ENCODE peak calls at places on chromosomes 7 and 10, in nine cellular contexts. A is naive thymus-derived CD4-positive, alpha-beta T cell; I is NCI-H1436; F is fibroblast of the aortic adventitia; B is left cardiac atrium; O is stimulated activated naive CD8-positive, alpha-beta T cell treated with anti-CD3 and anti-CD28 coated beads, Interleukin-15, Interleukin-2, amounts not matched to agents 100 U/mL and 50 U/mL, for 24 hours; K is brain microvascular endothelial cell; C is uterus; P is GF-D8. Q is an unnamed sample.

GRCh38 chr10:124084693-124085092 is 8.7 kb downstream of the CHST15 start:
- DNase-seq in K (no peak), O (no peak), F (no peak), C (no peak), I (no peak), B (no peak), P (no peak), A (no peak), Q (no peak)

GRCh38 chr10:46527241-46527811 is 29.1 kb downstream of the GPRIN2 start:
- DNase-seq in P (no peak), F (no peak), K (no peak), C (peak), O (peak), I (no peak), B (peak), A (no peak), Q (no peak)

GRCh38 chr7:49775949-49776443 is 2.6 kb downstream of the VWC2 start:
- DNase-seq in C (no peak), O (no peak), A (no peak), P (no peak), B (no peak), K (no peak), F (no peak), I (no peak), Q (no peak)

GRCh38 chr7:73830618-73830871 is 251 bp upstream of the CLDN4 start:
- DNase-seq in P (no peak), B (no peak), I (no peak), O (no peak), C (no peak), A (no peak), F (no peak), K (no peak), Q (no peak)

GRCh38 chr7:43906327-43907010 is at the start of gene URGCP:
- DNase-seq in I (peak), O (peak), K (no peak), B (peak), A (peak), P (no peak), C (peak), F (peak), Q (no peak)

GRCh38 chr10:72379776-72380175 is 25.1 kb upstream of the DNAJB12 start:
- DNase-seq in P (no peak), K (no peak), C (no peak), O (no peak), I (no peak), B (no peak), A (no peak), F (no peak), Q (no peak)

GRCh38 chr10:90775351-90776028 is 82.3 kb downstream of the HTR7 start:
- DNase-seq in K (peak), I (no peak), O (no peak), B (peak), F (peak), C (no peak), A (no peak), P (no peak), Q (no peak)

GRCh38 chr7:43648725-43649406 is 66.0 kb downstream of the STK17A start:
- DNase-seq in K (peak), P (peak), O (peak), A (peak), F (peak), I (no peak), C (no peak), B (no peak), Q (no peak)

GRCh38 chr10:34195364-34196057 is 619.6 kb downstream of the PARD3 start:
- DNase-seq in B (no peak), P (no peak), F (no peak), I (no peak), A (no peak), K (no peak), C (no peak), O (no peak), Q (no peak)

GRCh38 chr7:26436996-26437547 is 145.4 kb downstream of the SNX10 start:
- DNase-seq in F (no peak), C (no peak), K (no peak), A (no peak), O (no peak), P (no peak), I (no peak), B (no peak), Q (peak)

GRCh38 chr10:77926566-77927342 is at the start of gene DLG5:
- DNase-seq in F (peak), P (no peak), O (peak), K (no peak), B (peak), C (peak), I (peak), A (no peak), Q (no peak)

GRCh38 chr7:979886-980571 is 3.0 kb upstream of the CYP2W1 start:
- DNase-seq in I (no peak), P (no peak), K (no peak), F (peak), B (no peak), A (no peak), O (no peak), C (no peak), Q (no peak)

GRCh38 chr10:84138478-84139125 is 707 bp upstream of the GHITM start:
- DNase-seq in B (peak), F (no peak), O (peak), P (no peak), A (no peak), I (no peak), K (no peak), C (no peak), Q (no peak)

GRCh38 chr10:22599048-22599561 is 115.3 kb downstream of the PIP4K2A start:
- DNase-seq in K (peak), I (no peak), B (no peak), P (no peak), A (no peak), O (no peak), C (no peak), F (peak), Q (no peak)

GRCh38 chr10:72312865-72313391 is 39.2 kb downstream of the DDIT4 start:
- DNase-seq in O (no peak), A (no peak), K (no peak), P (no peak), C (no peak), B (no peak), F (no peak), I (no peak), Q (no peak)

GRCh38 chr7:92669616-92670153 is 79.5 kb upstream of the FAM133B start:
- DNase-seq in C (no peak), I (no peak), A (no peak), K (peak), P (no peak), O (no peak), B (no peak), F (peak), Q (no peak)

GRCh38 chr10:76319666-76320065 is 888.2 kb downstream of the LRMDA start:
- DNase-seq in B (no peak), C (no peak), I (no peak), O (no peak), F (no peak), A (no peak), K (no peak), P (no peak), Q (no peak)

GRCh38 chr10:73886085-73886529 is 11.8 kb upstream of the CAMK2G start:
- DNase-seq in B (peak), F (peak), K (peak), O (peak), C (peak), A (peak), I (peak), P (peak), Q (peak)

GRCh38 chr7:28291559-28291958 is 111.0 kb upstream of the JAZF1 start:
- DNase-seq in A (no peak), I (no peak), F (no peak), B (no peak), C (no peak), P (no peak), K (no peak), O (no peak), Q (peak)

GRCh38 chr10:92757066-92757716 is 67.4 kb downstream of the HHEX start:
- DNase-seq in C (peak), F (peak), K (peak), P (peak), O (peak), A (no peak), I (no peak), B (peak), Q (peak)

GRCh38 chr10:62037166-62037831 is 135.8 kb downstream of the ARID5B start:
- DNase-seq in B (no peak), P (no peak), I (peak), K (peak), O (no peak), F (peak), C (peak), A (no peak), Q (no peak)

GRCh38 chr10:8460626-8461025 is 406.1 kb downstream of the GATA3 start:
- DNase-seq in F (peak), P (no peak), K (no peak), C (no peak), O (no peak), B (no peak), I (no peak), A (no peak), Q (no peak)

GRCh38 chr10:6204063-6204340 is 1.3 kb downstream of the PFKFB3 start:
- DNase-seq in I (no peak), K (no peak), F (no peak), O (peak), C (peak), A (no peak), P (no peak), B (peak), Q (no peak)

GRCh38 chr10:45375101-45375500 is 1.1 kb downstream of the ALOX5 start:
- DNase-seq in K (no peak), P (no peak), O (no peak), A (no peak), C (no peak), F (no peak), I (no peak), B (no peak), Q (no peak)

GRCh38 chr10:13348216-13349017 is at the start of gene SEPHS1:
- DNase-seq in O (peak), K (peak), C (peak), A (peak), B (peak), P (peak), F (peak), I (peak), Q (peak)

GRCh38 chr7:22481726-22482125 is 18.3 kb downstream of the STEAP1B start:
- DNase-seq in B (no peak), K (no peak), A (no peak), P (no peak), C (no peak), F (no peak), I (no peak), O (no peak), Q (no peak)

GRCh38 chr10:112639291-112639690 is 192.3 kb downstream of the VTI1A start:
- DNase-seq in I (no peak), F (no peak), C (no peak), K (no peak), P (no peak), O (no peak), A (no peak), B (no peak), Q (no peak)

GRCh38 chr7:106450716-106451115 is 165.9 kb upstream of the NAMPT start:
- DNase-seq in I (no peak), C (no peak), B (no peak), K (no peak), O (no peak), P (no peak), F (no peak), A (no peak), Q (no peak)

GRCh38 chr7:128921866-128922440 is 11.4 kb upstream of the KCP start:
- DNase-seq in A (no peak), O (no peak), K (no peak), F (no peak), B (no peak), I (no peak), P (no peak), C (no peak), Q (no peak)

GRCh38 chr7:20219062-20219445 is 1.9 kb upstream of the MACC1 start:
- DNase-seq in O (no peak), P (no peak), A (no peak), F (no peak), K (no peak), B (no peak), I (no peak), C (no peak), Q (no peak)

GRCh38 chr10:10644317-10645111 is 373.2 kb upstream of the CELF2 start:
- DNase-seq in F (peak), K (peak), O (no peak), P (no peak), I (no peak), B (peak), A (no peak), C (no peak), Q (no peak)

GRCh38 chr10:74208081-74208480 is 57.1 kb downstream of the ADK start:
- DNase-seq in A (no peak), O (no peak), B (no peak), P (no peak), K (no peak), C (no peak), F (no peak), I (peak), Q (no peak)

GRCh38 chr10:63720072-63720537 is 198.9 kb downstream of the REEP3 start:
- DNase-seq in P (no peak), I (peak), C (no peak), F (peak), K (peak), O (peak), A (peak), B (no peak), Q (peak)

GRCh38 chr7:100353685-100354330 is 4.1 kb upstream of the PILRB start:
- DNase-seq in B (no peak), P (no peak), C (no peak), I (no peak), K (no peak), O (peak), A (no peak), F (no peak), Q (no peak)

GRCh38 chr7:113955157-113955556 is 36.3 kb upstream of the PPP1R3A start:
- DNase-seq in O (no peak), K (no peak), P (no peak), F (no peak), C (no peak), B (no peak), A (no peak), I (no peak), Q (no peak)

GRCh38 chr10:13018171-13018570 is 16.7 kb upstream of the CCDC3 start:
- DNase-seq in K (peak), O (no peak), F (no peak), P (no peak), C (no peak), B (no peak), A (no peak), I (no peak), Q (no peak)

GRCh38 chr10:99777918-99778716 is 4.3 kb upstream of the ABCC2 start:
- DNase-seq in K (no peak), C (no peak), B (no peak), P (no peak), A (no peak), F (no peak), O (no peak), I (no peak), Q (no peak)

GRCh38 chr7:95901006-95901405 is 128.7 kb downstream of the DYNC1I1 start:
- DNase-seq in A (no peak), B (no peak), O (no peak), K (no peak), P (no peak), C (no peak), I (no peak), F (no peak), Q (no peak)